ENCODE peak calls at places on chromosome 22, in five cellular contexts. M, S, D, R and E are unnamed samples.

GRCh38 chr22:31882971-31883370 is 61.4 kb upstream of the YWHAH start:
- DNase-seq in M (no peak), S (no peak), D (peak; percentile 54), R (no peak), E (no peak)

GRCh38 chr22:37501610-37502341 is 15.6 kb upstream of the MFNG start:
- DNase-seq in M (no peak), S (no peak), D (no peak), R (peak; percentile 97), E (no peak)

GRCh38 chr22:23077627-23078461 is 7.5 kb downstream of the GNAZ start:
- DNase-seq in M (no peak), S (peak; percentile 79), D (no peak), R (no peak), E (no peak)

GRCh38 chr22:40070701-40071100 is 75.9 kb downstream of the FAM83F start:
- DNase-seq in M (no peak), S (no peak), D (no peak), R (no peak), E (no peak)

GRCh38 chr22:36331912-36332622 is 55.7 kb downstream of the MYH9 start:
- DNase-seq in M (peak; percentile 91), S (no peak), D (peak; percentile 83), R (peak; percentile 74), E (no peak)

GRCh38 chr22:48104786-48105185 is 1342.3 kb downstream of the TBC1D22A start:
- DNase-seq in M (no peak), S (no peak), D (no peak), R (no peak), E (no peak)

GRCh38 chr22:35900483-35901168 is 128.0 kb downstream of the RBFOX2 start:
- DNase-seq in M (no peak), S (no peak), D (peak; percentile 16), R (no peak), E (no peak)

GRCh38 chr22:22558972-22559603 is at the start of gene PRAME:
- DNase-seq in M (no peak), S (peak; percentile 100), D (peak; percentile 89), R (peak; percentile 34), E (peak; percentile 81)

GRCh38 chr22:27574651-27575050 is 226.9 kb downstream of the MN1 start:
- DNase-seq in M (no peak), S (no peak), D (no peak), R (no peak), E (no peak)

GRCh38 chr22:40345801-40346177 is 511 bp upstream of the ADSL start:
- DNase-seq in M (no peak), S (peak; percentile 44), D (peak; percentile 78), R (peak; percentile 37), E (peak; percentile 6)

GRCh38 chr22:20899827-20900423 is 17.3 kb upstream of the CRKL start:
- DNase-seq in M (no peak), S (no peak), D (peak; percentile 71), R (no peak), E (no peak)

GRCh38 chr22:28283025-28283654 is 364.1 kb upstream of the PITPNB start:
- DNase-seq in M (peak; percentile 40), S (no peak), D (no peak), R (no peak), E (no peak)

GRCh38 chr22:38317995-38318715 is 922 bp upstream of the CSNK1E start:
- DNase-seq in M (peak; percentile 92), S (peak; percentile 84), D (peak; percentile 85), R (peak; percentile 69), E (peak; percentile 95)

GRCh38 chr22:24026733-24027132 is 15.6 kb downstream of the CABIN1 start:
- DNase-seq in M (no peak), S (no peak), D (no peak), R (no peak), E (no peak)

GRCh38 chr22:25081409-25081824 is 118.2 kb upstream of the CRYBB3 start:
- DNase-seq in M (no peak), S (peak; percentile 50), D (peak; percentile 43), R (peak; percentile 46), E (peak; percentile 26)

GRCh38 chr22:39773976-39774539 is 119.5 kb downstream of the ENTHD1 start:
- DNase-seq in M (no peak), S (peak; percentile 39), D (no peak), R (no peak), E (no peak)

GRCh38 chr22:17149073-17149815 is 9.8 kb downstream of the HDHD5 start:
- DNase-seq in M (peak; percentile 32), S (no peak), D (peak; percentile 31), R (peak; percentile 20), E (no peak)

GRCh38 chr22:17562906-17563870 is at the start of gene SLC25A18:
- DNase-seq in M (peak; percentile 90), S (peak; percentile 37), D (peak; percentile 75), R (peak; percentile 40), E (no peak)

GRCh38 chr22:42444060-42444904 is 12.1 kb upstream of the NFAM1 start:
- DNase-seq in M (peak; percentile 92), S (peak; percentile 88), D (peak; percentile 94), R (peak; percentile 90), E (peak; percentile 70)
- TF ChIP-seq POLR2A in M (no peak), S (peak; percentile 55), D (peak; percentile 41), R (no peak), E (no peak)

GRCh38 chr22:50177537-50178470 is 7.3 kb downstream of the PANX2 start:
- DNase-seq in M (peak; percentile 56), S (no peak), D (no peak), R (no peak), E (no peak)

GRCh38 chr22:50175921-50176849 is 5.7 kb downstream of the PANX2 start:
- DNase-seq in M (peak; percentile 57), S (no peak), D (no peak), R (no peak), E (no peak)

GRCh38 chr22:50175191-50175461 is 4.6 kb downstream of the PANX2 start:
- DNase-seq in M (no peak), S (no peak), D (no peak), R (no peak), E (no peak)

GRCh38 chr22:50178471-50178864 is 7.2 kb upstream of the TRABD start:
- DNase-seq in M (peak; percentile 59), S (no peak), D (no peak), R (no peak), E (no peak)

DNA sequence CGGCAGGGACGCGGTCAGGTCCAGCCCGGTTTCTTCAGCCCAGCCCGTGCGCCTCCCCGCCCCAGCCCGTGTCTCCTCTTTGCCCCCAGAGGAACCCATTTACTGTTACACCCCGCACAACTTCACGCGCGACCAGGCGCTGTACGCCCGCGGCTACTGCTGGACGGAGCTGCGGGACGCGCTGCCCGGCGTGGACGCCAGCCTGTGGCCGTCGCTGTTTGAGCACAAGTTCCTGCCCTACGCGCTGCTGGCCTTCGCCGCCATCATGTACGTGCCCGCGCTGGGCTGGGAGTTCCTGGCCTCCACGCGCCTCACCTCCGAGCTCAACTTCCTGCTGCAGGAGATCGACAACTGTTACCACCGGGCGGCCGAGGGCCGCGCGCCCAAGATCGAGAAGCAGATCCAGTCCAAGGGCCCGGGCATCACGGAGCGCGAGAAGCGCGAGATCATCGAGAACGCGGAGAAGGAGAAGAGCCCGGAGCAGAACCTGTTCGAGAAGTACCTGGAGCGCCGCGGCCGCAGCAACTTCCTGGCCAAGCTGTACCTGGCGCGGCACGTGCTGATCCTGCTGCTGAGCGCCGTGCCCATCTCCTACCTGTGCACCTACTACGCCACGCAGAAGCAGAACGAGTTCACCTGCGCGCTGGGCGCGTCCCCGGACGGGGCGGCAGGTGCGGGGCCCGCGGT is 6.5 kb downstream of the PANX2 start:
- DNase-seq in M (peak; percentile 59), S (no peak), D (no peak), R (no peak), E (no peak)
- TF ChIP-seq POLR2A in M (no peak), S (no peak), D (no peak), R (no peak), E (no peak)

DNA sequence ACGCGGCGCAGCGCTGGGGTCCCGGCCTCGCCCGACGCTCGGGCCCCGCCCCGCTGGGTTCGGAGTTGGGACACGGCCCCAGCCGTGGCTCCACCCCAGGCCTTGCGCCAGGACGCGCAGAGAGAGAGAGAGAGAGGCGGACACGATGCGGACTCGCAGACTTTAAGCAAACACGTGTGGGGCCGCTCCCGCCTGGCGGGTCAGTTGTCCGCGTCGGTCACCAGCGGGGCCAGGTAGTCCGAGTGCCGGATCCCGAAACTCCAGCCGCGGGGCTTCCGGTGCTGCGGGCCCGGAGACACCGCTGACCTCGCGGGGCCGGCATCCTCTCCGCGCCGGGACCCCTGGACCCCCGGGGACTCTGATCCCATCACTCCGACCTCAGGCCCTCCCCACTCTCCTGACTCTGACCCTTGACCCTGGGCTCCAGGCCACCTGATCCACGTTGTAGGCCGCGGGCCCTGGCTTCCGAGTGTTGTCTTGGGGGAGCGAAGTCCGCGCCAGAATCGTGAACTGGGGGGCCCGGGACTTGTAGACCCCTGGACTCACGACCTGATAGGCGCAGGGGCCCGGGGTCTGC is 556 bp upstream of the TYMP start:
- DNase-seq in M (peak; percentile 93), S (no peak), D (peak; percentile 84), R (peak; percentile 78), E (no peak)
- TF ChIP-seq POLR2A in M (no peak), S (no peak), D (peak; percentile 49), R (peak; percentile 16), E (no peak)

GRCh38 chr22:41468381-41469217 is at the start of the genes ACO2 and PHF5A:
- DNase-seq in M (peak; percentile 98), S (peak; percentile 90), D (peak; percentile 97), R (peak; percentile 97), E (peak; percentile 76)
- TF ChIP-seq POLR2A in M (peak; percentile 72), S (peak; percentile 83), D (peak; percentile 57), R (no peak), E (peak; percentile 56)

GRCh38 chr22:30289126-30289979 is at the start of gene CASTOR1:
- DNase-seq in M (peak; percentile 100), S (peak; percentile 98), D (peak; percentile 96), R (peak; percentile 99), E (peak; percentile 87)

GRCh38 chr22:30288414-30289125 is 735 bp downstream of the CASTOR1 start:
- DNase-seq in M (peak; percentile 72), S (no peak), D (no peak), R (no peak), E (no peak)

GRCh38 chr22:30286813-30287625 is 2.3 kb downstream of the CASTOR1 start:
- DNase-seq in M (peak; percentile 81), S (peak; percentile 76), D (peak; percentile 79), R (peak; percentile 65), E (no peak)

GRCh38 chr22:30286331-30286730 is 3.0 kb downstream of the CASTOR1 start:
- DNase-seq in M (no peak), S (no peak), D (no peak), R (no peak), E (no peak)

DNA sequence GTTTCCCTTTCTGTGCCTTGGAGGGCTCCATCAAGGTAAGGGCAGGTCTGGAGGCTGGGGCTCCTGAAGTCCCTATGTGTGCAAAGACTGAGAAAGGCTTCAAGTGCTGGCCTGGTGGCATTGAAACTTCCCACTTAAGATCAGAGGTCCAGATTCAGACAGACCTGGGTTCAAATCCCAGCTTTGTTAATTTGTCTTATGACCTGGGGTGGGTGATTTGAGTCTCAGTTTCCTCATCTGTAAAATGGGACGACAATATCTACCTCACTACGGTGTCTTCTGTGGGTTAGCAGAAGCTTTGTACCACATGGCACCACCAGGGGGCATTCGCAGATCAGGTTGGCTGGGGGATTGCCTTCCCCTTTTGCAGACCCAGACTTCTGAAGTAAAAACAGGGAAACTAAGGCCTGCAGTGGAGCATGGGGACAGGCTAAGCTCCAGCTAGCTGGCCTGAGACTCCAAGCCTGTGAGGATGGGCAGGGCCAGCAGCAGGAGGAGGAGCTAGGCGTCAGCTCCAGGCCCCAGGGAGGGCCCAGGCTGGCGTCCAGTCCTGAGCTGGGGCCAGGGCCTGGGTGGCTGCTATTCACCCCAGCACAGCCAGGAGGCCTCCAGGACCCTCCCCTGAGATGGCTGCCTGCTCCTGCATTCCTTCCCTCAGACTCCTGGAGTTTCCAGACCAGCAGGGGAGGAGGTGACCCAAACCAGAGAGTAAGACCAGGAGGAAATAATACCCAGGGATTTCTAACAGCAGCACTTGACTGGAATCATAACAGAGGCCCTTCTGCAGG is 1.5 kb downstream of the CASTOR1 start:
- DNase-seq in M (peak; percentile 96), S (peak; percentile 75), D (peak; percentile 88), R (peak; percentile 88), E (peak; percentile 72)
- TF ChIP-seq POLR2A in M (peak; percentile 20), S (no peak), D (no peak), R (no peak), E (no peak)